ENCODE peak calls at places on chromosomes 3 and 15, in eight cellular contexts. One of them, this sample, is unnamed.

GRCh38 chr15:58755350-58755749 is 5.8 kb upstream of the ADAM10 start:
- DNase-seq in Peyer's patch: no peak
- DNase-seq in A549: no peak
- DNase-seq in body of pancreas: no peak
- DNase-seq in breast epithelium: no peak
- DNase-seq in transverse colon: no peak
- DNase-seq in Panc1: no peak
- DNase-seq in RWPE1: no peak
- DNase-seq in this sample: no peak

GRCh38 chr3:149581248-149581647 is 76.6 kb downstream of the WWTR1 start:
- DNase-seq in Peyer's patch: no peak
- DNase-seq in A549: no peak
- DNase-seq in body of pancreas: no peak
- DNase-seq in breast epithelium: no peak
- DNase-seq in transverse colon: no peak
- DNase-seq in Panc1: no peak
- DNase-seq in RWPE1: no peak
- DNase-seq in this sample: no peak

GRCh38 chr3:171801738-171802600 is 8.3 kb downstream of the PLD1 start:
- DNase-seq in Peyer's patch: no peak
- DNase-seq in A549: peak; percentile 59
- DNase-seq in body of pancreas: no peak
- DNase-seq in breast epithelium: no peak
- DNase-seq in transverse colon: no peak
- DNase-seq in Panc1: peak; percentile 76
- DNase-seq in RWPE1: peak; percentile 62
- DNase-seq in this sample: no peak

GRCh38 chr15:38708672-38709188 is 144.1 kb upstream of the RASGRP1 start:
- DNase-seq in Peyer's patch: no peak
- DNase-seq in A549: no peak
- DNase-seq in body of pancreas: no peak
- DNase-seq in breast epithelium: no peak
- DNase-seq in transverse colon: no peak
- DNase-seq in Panc1: no peak
- DNase-seq in RWPE1: no peak
- DNase-seq in this sample: no peak

GRCh38 chr3:31575448-31575847 is 42.7 kb downstream of the STT3B start:
- DNase-seq in Peyer's patch: no peak
- DNase-seq in A549: no peak
- DNase-seq in body of pancreas: no peak
- DNase-seq in breast epithelium: no peak
- DNase-seq in transverse colon: no peak
- DNase-seq in Panc1: no peak
- DNase-seq in RWPE1: no peak
- DNase-seq in this sample: no peak

GRCh38 chr15:75597667-75598341 is 18.7 kb upstream of the PTPN9 start:
- DNase-seq in Peyer's patch: no peak
- DNase-seq in A549: peak; percentile 33
- DNase-seq in body of pancreas: no peak
- DNase-seq in breast epithelium: no peak
- DNase-seq in transverse colon: no peak
- DNase-seq in Panc1: no peak
- DNase-seq in RWPE1: no peak
- DNase-seq in this sample: no peak

GRCh38 chr3:12345141-12345561 is 56.3 kb downstream of the PPARG start:
- DNase-seq in Peyer's patch: no peak
- DNase-seq in A549: peak; percentile 39
- DNase-seq in body of pancreas: no peak
- DNase-seq in breast epithelium: no peak
- DNase-seq in transverse colon: no peak
- DNase-seq in Panc1: peak; percentile 39
- DNase-seq in RWPE1: peak; percentile 56
- DNase-seq in this sample: no peak

GRCh38 chr3:146823622-146824021 is 218.5 kb upstream of the PLSCR5 start:
- DNase-seq in Peyer's patch: no peak
- DNase-seq in A549: no peak
- DNase-seq in body of pancreas: no peak
- DNase-seq in breast epithelium: no peak
- DNase-seq in transverse colon: no peak
- DNase-seq in Panc1: no peak
- DNase-seq in RWPE1: no peak
- DNase-seq in this sample: no peak

GRCh38 chr3:140081836-140082331 is 146.9 kb downstream of the CLSTN2 start:
- DNase-seq in Peyer's patch: no peak
- DNase-seq in A549: no peak
- DNase-seq in body of pancreas: no peak
- DNase-seq in breast epithelium: no peak
- DNase-seq in transverse colon: no peak
- DNase-seq in Panc1: no peak
- DNase-seq in RWPE1: no peak
- DNase-seq in this sample: no peak

GRCh38 chr3:100865442-100865841 is 127.8 kb downstream of the ABI3BP start:
- DNase-seq in Peyer's patch: no peak
- DNase-seq in A549: no peak
- DNase-seq in body of pancreas: no peak
- DNase-seq in breast epithelium: no peak
- DNase-seq in transverse colon: no peak
- DNase-seq in Panc1: no peak
- DNase-seq in RWPE1: no peak
- DNase-seq in this sample: no peak

GRCh38 chr15:60589253-60589652 is 110.3 kb upstream of the ICE2 start:
- DNase-seq in Peyer's patch: peak; percentile 65
- DNase-seq in A549: no peak
- DNase-seq in body of pancreas: no peak
- DNase-seq in breast epithelium: no peak
- DNase-seq in transverse colon: peak; percentile 46
- DNase-seq in Panc1: no peak
- DNase-seq in RWPE1: no peak
- DNase-seq in this sample: no peak

GRCh38 chr15:40115670-40116093 is 7.0 kb upstream of the BMF start:
- DNase-seq in Peyer's patch: peak; percentile 83
- DNase-seq in A549: no peak
- DNase-seq in body of pancreas: peak; percentile 89
- DNase-seq in breast epithelium: peak; percentile 74
- DNase-seq in transverse colon: peak; percentile 78
- DNase-seq in Panc1: no peak
- DNase-seq in RWPE1: no peak
- DNase-seq in this sample: no peak

GRCh38 chr3:51514210-51514609 is 14.4 kb upstream of the DCAF1 start:
- DNase-seq in Peyer's patch: no peak
- DNase-seq in A549: no peak
- DNase-seq in body of pancreas: no peak
- DNase-seq in breast epithelium: no peak
- DNase-seq in transverse colon: no peak
- DNase-seq in Panc1: no peak
- DNase-seq in RWPE1: no peak
- DNase-seq in this sample: no peak

GRCh38 chr15:72237286-72238224 is 6.6 kb upstream of the PKM start:
- DNase-seq in Peyer's patch: no peak
- DNase-seq in A549: peak; percentile 97
- DNase-seq in body of pancreas: peak; percentile 32
- DNase-seq in breast epithelium: no peak
- DNase-seq in transverse colon: peak; percentile 51
- DNase-seq in Panc1: peak; percentile 89
- DNase-seq in RWPE1: peak; percentile 96
- DNase-seq in this sample: no peak

GRCh38 chr3:32391643-32392529 is at the start of gene CMTM7:
- DNase-seq in Peyer's patch: peak; percentile 78
- DNase-seq in A549: peak; percentile 72
- DNase-seq in body of pancreas: peak; percentile 80
- DNase-seq in breast epithelium: peak; percentile 64
- DNase-seq in transverse colon: peak; percentile 75
- DNase-seq in Panc1: no peak
- DNase-seq in RWPE1: peak; percentile 52
- DNase-seq in this sample: no peak

DNA sequence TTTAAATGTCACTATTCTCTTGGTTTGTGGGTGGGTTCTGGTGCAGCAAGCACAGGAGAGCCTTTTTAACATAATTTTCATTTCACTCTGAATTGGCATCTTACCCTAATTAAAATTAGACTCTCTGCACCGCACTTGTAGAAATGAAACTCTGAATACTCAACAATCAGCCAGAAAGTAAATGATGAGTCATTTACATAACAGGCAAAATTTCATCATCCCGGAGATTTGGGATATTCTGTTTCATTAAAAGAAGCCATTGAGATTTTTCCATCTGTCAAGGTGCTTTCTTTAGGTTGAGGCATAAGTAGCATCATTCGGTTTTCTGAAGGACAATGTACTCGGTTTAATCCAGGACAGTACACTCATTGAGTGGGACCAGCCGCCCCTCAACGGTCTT is 111.0 kb downstream of the RFTN1 start:
- DNase-seq in Peyer's patch: no peak
- DNase-seq in A549: no peak
- DNase-seq in body of pancreas: no peak
- DNase-seq in breast epithelium: no peak
- DNase-seq in transverse colon: no peak
- DNase-seq in Panc1: no peak
- DNase-seq in RWPE1: peak; percentile 8
- DNase-seq in this sample: no peak
- H3K27ac ChIP-seq in Peyer's patch: no peak overlapping the region
- H3K27ac ChIP-seq in A549: no peak overlapping the region
- H3K27ac ChIP-seq in body of pancreas: no peak overlapping the region
- H3K27ac ChIP-seq in breast epithelium: no peak overlapping the region
- H3K27ac ChIP-seq in transverse colon: no peak overlapping the region
- H3K27ac ChIP-seq in Panc1: no peak overlapping the region
- H3K27ac ChIP-seq in RWPE1: no peak overlapping the region
- H3K27ac ChIP-seq in this sample: no peak overlapping the region

GRCh38 chr15:52710710-52711107 is 31.5 kb upstream of the ATOSA start:
- DNase-seq in Peyer's patch: no peak
- DNase-seq in A549: no peak
- DNase-seq in body of pancreas: no peak
- DNase-seq in breast epithelium: no peak
- DNase-seq in transverse colon: no peak
- DNase-seq in Panc1: no peak
- DNase-seq in RWPE1: no peak
- DNase-seq in this sample: no peak

GRCh38 chr15:52709172-52709979 is 30.2 kb upstream of the ATOSA start:
- DNase-seq in Peyer's patch: peak; percentile 83
- DNase-seq in A549: no peak
- DNase-seq in body of pancreas: peak; percentile 73
- DNase-seq in breast epithelium: peak; percentile 75
- DNase-seq in transverse colon: peak; percentile 85
- DNase-seq in Panc1: no peak
- DNase-seq in RWPE1: no peak
- DNase-seq in this sample: no peak

GRCh38 chr15:52702390-52702789 is 23.2 kb upstream of the ATOSA start:
- DNase-seq in Peyer's patch: no peak
- DNase-seq in A549: no peak
- DNase-seq in body of pancreas: no peak
- DNase-seq in breast epithelium: no peak
- DNase-seq in transverse colon: no peak
- DNase-seq in Panc1: no peak
- DNase-seq in RWPE1: no peak
- DNase-seq in this sample: no peak

GRCh38 chr15:52710050-52710709 is 31.0 kb upstream of the ATOSA start:
- DNase-seq in Peyer's patch: no peak
- DNase-seq in A549: no peak
- DNase-seq in body of pancreas: no peak
- DNase-seq in breast epithelium: no peak
- DNase-seq in transverse colon: no peak
- DNase-seq in Panc1: no peak
- DNase-seq in RWPE1: no peak
- DNase-seq in this sample: no peak

GRCh38 chr15:52706091-52706490 is 26.9 kb upstream of the ATOSA start:
- DNase-seq in Peyer's patch: no peak
- DNase-seq in A549: no peak
- DNase-seq in body of pancreas: no peak
- DNase-seq in breast epithelium: no peak
- DNase-seq in transverse colon: no peak
- DNase-seq in Panc1: no peak
- DNase-seq in RWPE1: no peak
- DNase-seq in this sample: no peak
- H3K27ac ChIP-seq in Peyer's patch: no peak overlapping the region
- H3K27ac ChIP-seq in A549: no peak overlapping the region
- H3K27ac ChIP-seq in body of pancreas: no peak overlapping the region
- H3K27ac ChIP-seq in breast epithelium: no peak overlapping the region
- H3K27ac ChIP-seq in transverse colon: no peak overlapping the region
- H3K27ac ChIP-seq in Panc1: no peak overlapping the region
- H3K27ac ChIP-seq in RWPE1: no peak overlapping the region
- H3K27ac ChIP-seq in this sample: no peak overlapping the region

GRCh38 chr15:92624401-92624991 is 31.1 kb downstream of the FAM174B start:
- DNase-seq in Peyer's patch: no peak
- DNase-seq in A549: no peak
- DNase-seq in body of pancreas: peak; percentile 77
- DNase-seq in breast epithelium: peak; percentile 52
- DNase-seq in transverse colon: peak; percentile 19
- DNase-seq in Panc1: no peak
- DNase-seq in RWPE1: no peak
- DNase-seq in this sample: peak; percentile 46
- H3K27ac ChIP-seq in Peyer's patch: no peak overlapping the region
- H3K27ac ChIP-seq in A549: no peak overlapping the region
- H3K27ac ChIP-seq in body of pancreas: peak overlapping the region; percentile 66
- H3K27ac ChIP-seq in breast epithelium: peak overlapping the region; percentile 52
- H3K27ac ChIP-seq in transverse colon: peak overlapping the region; percentile 54
- H3K27ac ChIP-seq in Panc1: no peak overlapping the region
- H3K27ac ChIP-seq in RWPE1: no peak overlapping the region
- H3K27ac ChIP-seq in this sample: peak overlapping the region; percentile 85

GRCh38 chr3:67648229-67648628 is 6.2 kb downstream of the SUCLG2 start:
- DNase-seq in Peyer's patch: no peak
- DNase-seq in A549: peak; percentile 29
- DNase-seq in body of pancreas: no peak
- DNase-seq in breast epithelium: no peak
- DNase-seq in transverse colon: peak; percentile 18
- DNase-seq in Panc1: no peak
- DNase-seq in RWPE1: no peak
- DNase-seq in this sample: no peak

GRCh38 chr3:67647390-67647878 is 7.0 kb downstream of the SUCLG2 start:
- DNase-seq in Peyer's patch: no peak
- DNase-seq in A549: peak; percentile 98
- DNase-seq in body of pancreas: peak; percentile 71
- DNase-seq in breast epithelium: no peak
- DNase-seq in transverse colon: peak; percentile 46
- DNase-seq in Panc1: peak; percentile 92
- DNase-seq in RWPE1: peak; percentile 77
- DNase-seq in this sample: no peak

GRCh38 chr3:67650084-67650483 is 4.3 kb downstream of the SUCLG2 start:
- DNase-seq in Peyer's patch: no peak
- DNase-seq in A549: no peak
- DNase-seq in body of pancreas: no peak
- DNase-seq in breast epithelium: no peak
- DNase-seq in transverse colon: peak; percentile 29
- DNase-seq in Panc1: no peak
- DNase-seq in RWPE1: no peak
- DNase-seq in this sample: no peak

GRCh38 chr3:67648701-67649100 is 5.7 kb downstream of the SUCLG2 start:
- DNase-seq in Peyer's patch: no peak
- DNase-seq in A549: no peak
- DNase-seq in body of pancreas: no peak
- DNase-seq in breast epithelium: no peak
- DNase-seq in transverse colon: no peak
- DNase-seq in Panc1: no peak
- DNase-seq in RWPE1: no peak
- DNase-seq in this sample: no peak

DNA sequence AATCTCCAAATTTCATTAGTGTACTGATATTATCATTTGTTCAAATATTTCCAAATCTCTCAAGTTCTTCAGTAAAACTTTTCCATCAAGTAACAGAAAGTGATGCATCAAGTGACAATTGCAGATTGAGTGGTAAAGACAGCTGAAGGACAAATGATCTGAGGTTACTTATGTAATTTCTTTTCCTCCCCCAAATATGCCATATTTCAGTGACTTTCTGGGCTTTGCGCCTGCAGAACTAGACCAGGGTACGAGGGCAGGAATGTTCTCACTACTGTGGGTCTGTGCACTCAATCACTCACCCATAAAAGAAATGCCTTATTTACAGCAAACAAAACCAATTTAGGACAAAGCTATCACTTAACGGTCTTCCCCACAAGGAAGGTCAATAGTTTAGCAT is 4.7 kb downstream of the SUCLG2 start:
- DNase-seq in Peyer's patch: no peak
- DNase-seq in A549: no peak
- DNase-seq in body of pancreas: no peak
- DNase-seq in breast epithelium: no peak
- DNase-seq in transverse colon: no peak
- DNase-seq in Panc1: no peak
- DNase-seq in RWPE1: no peak
- DNase-seq in this sample: no peak
- H3K27ac ChIP-seq in Peyer's patch: no peak overlapping the region
- H3K27ac ChIP-seq in A549: peak overlapping the region; percentile 97
- H3K27ac ChIP-seq in body of pancreas: no peak overlapping the region
- H3K27ac ChIP-seq in breast epithelium: no peak overlapping the region
- H3K27ac ChIP-seq in transverse colon: peak overlapping the region; percentile 58
- H3K27ac ChIP-seq in Panc1: peak overlapping the region; percentile 91
- H3K27ac ChIP-seq in RWPE1: no peak overlapping the region
- H3K27ac ChIP-seq in this sample: no peak overlapping the region